ENCODE peak calls at places on chromosome 17, in eight cellular contexts. S is GM12878, X is GM23338, Q is K562, B is HCT116, E is SK-N-SH, P is H1, H is HepG2. O is an unnamed sample. For H4K20me1, the result is how much of the 10 kb centered on the place peaks cover.

GRCh38 chr17:68318103-68318991 is 27.1 kb downstream of the ARSG start:
- DNase-seq in S (no peak), B (peak), P (no peak), X (no peak), H (peak), E (no peak), Q (no peak), O (no peak)

GRCh38 chr17:6853764-6854442 is 22.4 kb upstream of the TEKT1 start:
- DNase-seq in H (peak), X (peak), Q (no peak), B (peak), E (no peak), S (no peak), P (peak), O (no peak)

GRCh38 chr17:70137451-70138230 is 31.7 kb upstream of the KCNJ2 start:
- DNase-seq in S (peak), B (no peak), P (no peak), E (no peak), Q (no peak), X (peak), H (no peak), O (peak)

GRCh38 chr17:67475161-67475887 is 98.2 kb downstream of the PITPNC1 start:
- DNase-seq in E (peak), P (peak), B (peak), X (peak), S (peak), Q (peak), H (peak), O (peak)

GRCh38 chr17:12620200-12620720 is 45.4 kb upstream of the MYOCD start:
- DNase-seq in Q (no peak), X (no peak), B (no peak), S (no peak), P (no peak), E (no peak), H (no peak), O (no peak)

GRCh38 chr17:79085921-79086551 is 11.4 kb downstream of the ENGASE start:
- DNase-seq in E (no peak), P (no peak), B (no peak), H (no peak), S (no peak), Q (no peak), X (no peak), O (no peak)

GRCh38 chr17:67490471-67490870 is 113.4 kb downstream of the PITPNC1 start:
- DNase-seq in B (no peak), P (no peak), Q (no peak), S (no peak), H (no peak), X (peak), E (no peak), O (no peak)

GRCh38 chr17:50397919-50398285 is 579 bp upstream of the LRRC59 start:
- DNase-seq in Q (peak), S (no peak), E (no peak), X (peak), B (no peak), H (no peak), P (no peak), O (no peak)

GRCh38 chr17:16363749-16364536 is 10.7 kb upstream of the CENPV start:
- DNase-seq in X (peak), S (peak), E (peak), B (peak), H (peak), Q (peak), P (peak), O (peak)

GRCh38 chr17:1554751-1555617 is 7.6 kb downstream of the PITPNA start:
- DNase-seq in B (no peak), X (no peak), P (no peak), E (no peak), S (no peak), Q (no peak), H (no peak), O (no peak)

GRCh38 chr17:33469911-33470310 is 176.8 kb upstream of the ASIC2 start:
- DNase-seq in X (no peak), S (no peak), Q (peak), E (no peak), H (no peak), B (no peak), P (no peak), O (no peak)

GRCh38 chr17:27241346-27241946 is 52.5 kb upstream of the WSB1 start:
- DNase-seq in P (no peak), E (no peak), H (no peak), S (no peak), X (peak), B (peak), Q (no peak), O (no peak)

GRCh38 chr17:45640141-45640850 is 143.8 kb upstream of the CRHR1 start:
- DNase-seq in Q (peak), P (peak), H (peak), X (peak), E (peak), S (peak), B (peak), O (peak)

GRCh38 chr17:4837471-4838305 is 4.5 kb downstream of the MINK1 start:
- DNase-seq in S (no peak), P (no peak), Q (no peak), X (no peak), E (no peak), B (no peak), H (no peak), O (no peak)

GRCh38 chr17:50133028-50133768 is 3.2 kb upstream of the SAMD14 start:
- DNase-seq in B (no peak), P (no peak), S (no peak), E (peak), Q (peak), X (peak), H (peak), O (no peak)

GRCh38 chr17:78873519-78874340 is 29.3 kb downstream of the CEP295NL start:
- DNase-seq in X (no peak), E (peak), P (no peak), H (no peak), Q (no peak), S (no peak), B (no peak), O (peak)

GRCh38 chr17:59372138-59372751 is 40.8 kb downstream of the YPEL2 start:
- DNase-seq in X (no peak), S (peak), H (no peak), B (no peak), Q (peak), P (no peak), E (no peak), O (peak)

GRCh38 chr17:62562656-62563055 is 64.8 kb upstream of the MRC2 start:
- DNase-seq in Q (peak), E (no peak), P (no peak), S (no peak), X (no peak), H (peak), B (peak), O (peak)

GRCh38 chr17:79840204-79840988 is 1.2 kb upstream of the CBX4 start:
- DNase-seq in H (no peak), S (no peak), Q (no peak), B (no peak), P (peak), X (peak), E (peak), O (peak)

GRCh38 chr17:35152741-35153140 is 5.1 kb downstream of the UNC45B start:
- DNase-seq in E (no peak), S (no peak), P (no peak), B (no peak), H (no peak), Q (no peak), X (no peak), O (no peak)

GRCh38 chr17:77952368-77952767 is 6.1 kb upstream of the TNRC6C start:
- DNase-seq in H (no peak), B (no peak), E (no peak), P (no peak), X (no peak), Q (no peak), S (no peak), O (no peak)

GRCh38 chr17:41943492-41943891 is 13.1 kb downstream of the ODAD4 start:
- DNase-seq in H (no peak), B (no peak), E (no peak), X (no peak), S (no peak), Q (no peak), P (no peak), O (no peak)

GRCh38 chr17:74981318-74981978 is 6.0 kb upstream of the CDR2L start:
- DNase-seq in P (no peak), H (no peak), X (no peak), Q (no peak), B (no peak), E (no peak), S (no peak), O (no peak)

GRCh38 chr17:74978240-74978639 is 5.7 kb upstream of the HID1 start:
- DNase-seq in B (no peak), Q (no peak), H (no peak), P (no peak), E (no peak), S (no peak), X (no peak), O (no peak)

GRCh38 chr17:74979408-74980146 is 7.0 kb upstream of the HID1 start:
- DNase-seq in E (no peak), B (no peak), P (no peak), H (no peak), S (no peak), Q (peak), X (no peak), O (no peak)

GRCh38 chr17:74986206-74986576 is 1.2 kb upstream of the CDR2L start:
- DNase-seq in H (no peak), E (no peak), X (no peak), Q (no peak), P (no peak), S (no peak), B (no peak), O (no peak)

DNA sequence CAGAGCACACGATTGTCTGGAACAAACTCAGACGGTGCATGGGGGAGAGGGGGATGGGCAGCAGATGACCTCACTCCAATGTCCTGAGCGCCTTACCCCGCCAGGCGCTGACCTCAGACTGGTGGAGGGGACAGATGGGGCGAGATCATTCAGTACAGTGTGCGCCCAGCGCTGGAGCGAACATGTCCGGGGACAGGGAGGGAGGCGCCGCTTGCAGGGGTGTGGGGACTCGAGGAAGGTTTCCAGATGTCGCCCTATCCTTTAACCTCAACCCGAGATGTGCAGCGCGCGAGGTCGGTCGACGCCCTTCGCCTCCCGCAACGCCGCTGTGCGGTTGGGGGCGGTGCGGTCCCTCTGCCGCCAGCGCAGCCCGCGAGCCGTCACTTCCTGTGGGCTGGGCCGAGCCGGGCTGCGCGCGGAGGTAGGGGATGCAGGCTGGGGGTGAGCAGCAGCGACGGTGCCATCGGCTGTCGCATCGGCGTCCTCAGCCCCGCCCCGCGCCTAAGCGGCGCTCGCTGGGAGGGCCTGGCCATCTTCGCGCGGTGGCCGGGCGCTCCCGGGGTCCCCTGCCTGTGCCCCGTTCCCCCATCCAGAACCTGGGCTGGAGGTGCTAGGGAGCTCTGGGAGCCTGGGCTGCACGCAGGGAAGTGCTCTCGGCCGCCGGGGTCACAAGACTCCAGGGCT is 5.3 kb upstream of the CDR2L start:
- DNase-seq in S (no peak), H (peak), Q (peak), X (peak), B (peak), P (peak), E (peak), O (peak)
- TF ChIP-seq POLR2AphosphoS5 in S (no peak), H (peak), Q (no peak), X (peak), B (peak), P (peak), E (peak), O (no peak)

GRCh38 chr17:47678196-47678595 is 15.8 kb upstream of the TBKBP1 start:
- DNase-seq in P (no peak), H (no peak), X (no peak), B (no peak), S (no peak), Q (no peak), E (no peak), O (no peak)
- H4K20me1 ChIP-seq in P (under half), H (under half), X (under half), B (under half), S (under half), Q (under half), E (under half), O (under half)

GRCh38 chr17:60888812-60889709 is 211.4 kb downstream of the BCAS3 start:
- DNase-seq in E (no peak), S (no peak), H (no peak), X (no peak), B (no peak), P (no peak), Q (no peak), O (no peak)
- TF ChIP-seq POLR2AphosphoS5 in E (no peak), S (no peak), H (no peak), X (no peak), B (no peak), P (no peak), Q (no peak), O (no peak)

DNA sequence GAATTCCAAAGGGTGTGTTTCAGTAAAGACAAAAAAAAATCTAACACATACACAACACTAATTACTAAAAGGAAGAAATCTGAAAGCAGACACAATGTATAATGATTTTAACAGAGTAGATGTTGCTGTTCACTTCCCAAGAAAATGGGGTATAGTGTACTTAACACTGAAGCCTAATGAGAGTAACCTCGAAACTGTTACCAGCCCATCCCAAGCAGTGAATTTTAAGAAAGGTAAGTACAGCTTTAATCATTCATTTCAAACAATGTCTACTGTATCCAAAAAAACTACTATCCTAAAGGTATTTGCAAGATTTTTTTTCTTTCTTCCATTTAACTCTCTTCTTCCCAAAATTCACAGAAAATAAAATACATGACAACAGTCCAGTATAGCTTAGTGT is 8.3 kb downstream of the GRB2 start:
- DNase-seq in S (no peak), B (no peak), P (no peak), Q (no peak), E (no peak), H (no peak), X (no peak), O (no peak)
- H4K20me1 ChIP-seq in S (under half), B (under half), P (under half), Q (under half), E (under half), H (under half), X (under half), O (under half)

GRCh38 chr17:44192750-44193149 is 6.0 kb downstream of the TMUB2 start:
- DNase-seq in X (no peak), B (no peak), P (no peak), E (no peak), Q (no peak), H (no peak), S (no peak), O (no peak)

GRCh38 chr17:44191941-44192496 is 5.2 kb downstream of the TMUB2 start:
- DNase-seq in Q (no peak), H (no peak), P (peak), B (no peak), X (peak), S (no peak), E (no peak), O (no peak)

GRCh38 chr17:44190496-44190895 is 3.7 kb downstream of the TMUB2 start:
- DNase-seq in E (no peak), Q (no peak), X (no peak), S (no peak), P (no peak), B (no peak), H (no peak), O (no peak)

GRCh38 chr17:44191389-44191788 is 4.6 kb downstream of the TMUB2 start:
- DNase-seq in P (no peak), X (no peak), H (no peak), E (no peak), B (no peak), Q (no peak), S (no peak), O (no peak)

DNA sequence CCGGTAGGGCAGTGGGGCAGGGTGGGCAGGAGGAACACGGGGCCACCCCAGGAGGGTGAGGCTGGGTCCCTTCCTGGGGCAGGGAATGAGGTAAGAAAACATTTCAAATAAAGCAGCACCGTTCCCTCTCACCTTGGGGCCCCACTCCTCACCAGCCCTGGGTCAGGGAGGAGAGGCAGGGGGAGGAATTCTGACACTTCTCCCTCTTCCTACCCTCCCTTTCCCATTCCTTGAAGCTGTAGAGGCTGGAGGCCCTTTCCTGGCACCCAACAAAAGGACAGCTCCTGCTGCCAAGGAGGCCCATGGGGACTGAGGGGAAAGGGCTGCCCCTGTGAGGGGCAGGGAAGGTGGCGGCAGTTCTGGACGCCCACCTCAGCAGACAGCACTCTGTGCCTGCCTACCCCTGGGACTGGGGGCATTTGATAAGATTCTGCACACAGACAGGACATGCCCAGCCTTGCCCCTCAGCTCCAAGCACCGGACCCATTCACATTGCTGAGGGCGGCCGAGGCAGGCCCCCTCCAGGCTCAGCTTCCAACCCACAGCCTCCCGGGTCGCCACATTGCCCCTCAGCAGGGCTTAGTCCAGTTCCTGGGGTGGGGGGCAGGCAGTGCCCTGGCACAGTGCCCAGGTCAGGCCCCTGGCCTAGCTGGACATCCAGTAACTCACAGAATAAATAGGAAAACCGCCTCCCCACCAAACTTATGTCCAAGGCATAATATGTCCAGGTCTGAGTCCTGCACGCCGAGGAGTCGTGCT is 6.2 kb downstream of the ATXN7L3 start:
- DNase-seq in E (no peak), X (no peak), H (no peak), Q (no peak), S (no peak), P (no peak), B (no peak), O (no peak)
- TF ChIP-seq POLR2AphosphoS5 in E (no peak), X (no peak), H (no peak), Q (no peak), S (no peak), P (no peak), B (no peak), O (peak)

GRCh38 chr17:313231-313630 is 39.4 kb downstream of the RPH3AL start:
- DNase-seq in E (no peak), B (no peak), H (no peak), S (no peak), Q (no peak), P (no peak), X (no peak), O (no peak)

GRCh38 chr17:312476-313148 is 40.0 kb downstream of the RPH3AL start:
- DNase-seq in Q (no peak), X (no peak), S (no peak), B (no peak), P (no peak), H (no peak), E (no peak), O (no peak)

GRCh38 chr17:310111-311010 is 42.2 kb downstream of the RPH3AL start:
- DNase-seq in X (no peak), H (no peak), Q (no peak), B (no peak), S (no peak), E (no peak), P (no peak), O (no peak)

GRCh38 chr17:309361-309888 is 43.2 kb downstream of the RPH3AL start:
- DNase-seq in P (peak), H (peak), B (no peak), S (no peak), E (peak), X (peak), Q (peak), O (peak)

DNA sequence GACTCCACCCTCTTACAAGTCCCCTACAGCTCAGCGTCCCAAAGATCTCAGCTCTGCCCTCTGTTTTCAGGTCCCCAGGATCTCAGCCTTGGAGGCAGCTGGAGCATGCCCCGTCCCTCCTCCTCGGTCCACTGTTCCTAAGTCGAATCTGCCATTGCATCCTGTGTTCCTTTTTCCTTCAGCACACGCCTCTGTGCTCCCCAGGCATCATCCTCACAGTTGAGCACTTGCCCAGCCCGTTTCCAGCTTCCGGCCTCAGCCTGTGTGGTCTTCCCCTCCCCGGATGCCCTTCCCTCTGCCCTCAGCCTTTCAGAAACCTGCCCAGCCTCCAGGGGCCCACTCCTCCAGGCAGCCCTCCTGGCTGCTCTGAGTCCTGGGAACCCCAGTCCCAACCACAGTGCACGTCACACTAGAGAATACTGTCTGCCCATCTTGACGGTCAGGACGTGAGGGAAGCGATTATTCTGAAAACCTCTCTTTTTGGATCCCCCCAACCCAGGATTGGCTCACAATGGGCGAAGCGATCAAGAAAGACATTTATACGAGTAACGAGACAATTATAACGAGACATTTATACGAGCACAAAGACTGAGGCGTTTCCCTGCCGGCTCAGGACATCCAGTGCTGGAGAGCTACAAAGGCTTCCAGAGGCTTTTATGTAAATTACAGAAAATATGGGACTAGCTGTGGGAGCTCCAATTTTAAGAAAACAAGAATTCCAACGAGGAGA is 41.3 kb downstream of the RPH3AL start:
- DNase-seq in H (no peak), Q (no peak), B (no peak), S (no peak), X (peak), P (no peak), E (no peak), O (no peak)
- H4K20me1 ChIP-seq in H (under half), Q (under half), B (under half), S (under half), X (under half), P (under half), E (under half), O (under half)